ENCODE peak calls at places on chromosome 9, in five cellular contexts. One of them, this sample, is unnamed.

GRCh38 chr9:33024126-33024965 is 727 bp upstream of the DNAJA1 start:
- DNase-seq in stomach: no peak
- DNase-seq in A549: no peak
- DNase-seq in suprapubic skin: no peak
- DNase-seq in ovary: no peak
- DNase-seq in this sample: peak

GRCh38 chr9:38126730-38127129 is 57.7 kb upstream of the SHB start:
- DNase-seq in stomach: no peak
- DNase-seq in A549: no peak
- DNase-seq in suprapubic skin: no peak
- DNase-seq in ovary: no peak
- DNase-seq in this sample: no peak

GRCh38 chr9:86318187-86318586 is 35.8 kb upstream of the ISCA1 start:
- DNase-seq in stomach: no peak
- DNase-seq in A549: no peak
- DNase-seq in suprapubic skin: no peak
- DNase-seq in ovary: no peak
- DNase-seq in this sample: no peak

GRCh38 chr9:133973791-133974630 is 18.1 kb downstream of the VAV2 start:
- DNase-seq in stomach: peak
- DNase-seq in A549: no peak
- DNase-seq in suprapubic skin: no peak
- DNase-seq in ovary: no peak
- DNase-seq in this sample: peak

GRCh38 chr9:34556231-34556525 is 33.3 kb downstream of the CNTFR start:
- DNase-seq in stomach: no peak
- DNase-seq in A549: no peak
- DNase-seq in suprapubic skin: no peak
- DNase-seq in ovary: no peak
- DNase-seq in this sample: no peak

GRCh38 chr9:90998573-90998972 is 197.0 kb downstream of the SYK start:
- DNase-seq in stomach: no peak
- DNase-seq in A549: no peak
- DNase-seq in suprapubic skin: no peak
- DNase-seq in ovary: no peak
- DNase-seq in this sample: no peak

GRCh38 chr9:14924821-14925220 is 14.6 kb upstream of the FREM1 start:
- DNase-seq in stomach: no peak
- DNase-seq in A549: no peak
- DNase-seq in suprapubic skin: no peak
- DNase-seq in ovary: no peak
- DNase-seq in this sample: no peak

GRCh38 chr9:78971505-78971904 is 600.3 kb upstream of the TLE4 start:
- DNase-seq in stomach: no peak
- DNase-seq in A549: no peak
- DNase-seq in suprapubic skin: no peak
- DNase-seq in ovary: no peak
- DNase-seq in this sample: no peak

GRCh38 chr9:23683021-23683431 is 143.0 kb downstream of the ELAVL2 start:
- DNase-seq in stomach: no peak
- DNase-seq in A549: no peak
- DNase-seq in suprapubic skin: no peak
- DNase-seq in ovary: no peak
- DNase-seq in this sample: no peak

GRCh38 chr9:78296208-78296892 is 575 bp upstream of the PSAT1 start:
- DNase-seq in stomach: peak
- DNase-seq in A549: peak
- DNase-seq in suprapubic skin: no peak
- DNase-seq in ovary: peak
- DNase-seq in this sample: peak

GRCh38 chr9:122346478-122347347 is 24.1 kb upstream of the PTGS1 start:
- DNase-seq in stomach: peak
- DNase-seq in A549: peak
- DNase-seq in suprapubic skin: no peak
- DNase-seq in ovary: peak
- DNase-seq in this sample: peak

GRCh38 chr9:69970001-69970531 is 73.6 kb upstream of the MAMDC2 start:
- DNase-seq in stomach: no peak
- DNase-seq in A549: no peak
- DNase-seq in suprapubic skin: no peak
- DNase-seq in ovary: no peak
- DNase-seq in this sample: no peak

GRCh38 chr9:120915854-120916495 is 10.6 kb downstream of the TRAF1 start:
- DNase-seq in stomach: no peak
- DNase-seq in A549: no peak
- DNase-seq in suprapubic skin: no peak
- DNase-seq in ovary: no peak
- DNase-seq in this sample: no peak

GRCh38 chr9:133458643-133459312 is 1.0 kb upstream of the CACFD1 start:
- DNase-seq in stomach: no peak
- DNase-seq in A549: no peak
- DNase-seq in suprapubic skin: no peak
- DNase-seq in ovary: no peak
- DNase-seq in this sample: no peak

GRCh38 chr9:35476596-35476995 is 13.3 kb upstream of the RUSC2 start:
- DNase-seq in stomach: no peak
- DNase-seq in A549: no peak
- DNase-seq in suprapubic skin: no peak
- DNase-seq in ovary: no peak
- DNase-seq in this sample: no peak

GRCh38 chr9:75699017-75699416 is 191.5 kb upstream of the PCSK5 start:
- DNase-seq in stomach: no peak
- DNase-seq in A549: no peak
- DNase-seq in suprapubic skin: no peak
- DNase-seq in ovary: no peak
- DNase-seq in this sample: no peak

DNA sequence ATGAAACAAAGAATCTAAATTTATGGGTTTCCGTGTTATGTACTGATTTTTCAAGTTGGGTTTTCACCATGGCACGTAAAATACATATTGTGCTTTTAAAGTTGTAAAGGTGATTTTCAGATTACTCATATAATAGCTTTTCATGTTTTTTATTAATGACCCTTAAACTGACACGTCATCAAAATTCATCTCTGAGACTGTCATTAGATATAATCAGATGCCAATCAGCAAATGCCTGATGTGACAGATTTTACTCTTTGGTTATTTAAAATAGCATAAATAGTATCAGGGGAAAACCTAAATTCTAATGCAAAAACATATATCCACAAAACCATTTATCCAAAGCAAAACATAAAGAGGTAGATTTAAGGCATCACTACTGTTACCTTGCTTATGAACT is 11.0 kb downstream of the RFX3 start:
- DNase-seq in stomach: no peak
- DNase-seq in A549: no peak
- DNase-seq in suprapubic skin: no peak
- DNase-seq in ovary: no peak
- DNase-seq in this sample: no peak
- TF ChIP-seq EP300 in stomach: no peak
- TF ChIP-seq EP300 in A549: no peak
- TF ChIP-seq EP300 in suprapubic skin: no peak
- TF ChIP-seq EP300 in ovary: no peak
- TF ChIP-seq EP300 in this sample: no peak

DNA sequence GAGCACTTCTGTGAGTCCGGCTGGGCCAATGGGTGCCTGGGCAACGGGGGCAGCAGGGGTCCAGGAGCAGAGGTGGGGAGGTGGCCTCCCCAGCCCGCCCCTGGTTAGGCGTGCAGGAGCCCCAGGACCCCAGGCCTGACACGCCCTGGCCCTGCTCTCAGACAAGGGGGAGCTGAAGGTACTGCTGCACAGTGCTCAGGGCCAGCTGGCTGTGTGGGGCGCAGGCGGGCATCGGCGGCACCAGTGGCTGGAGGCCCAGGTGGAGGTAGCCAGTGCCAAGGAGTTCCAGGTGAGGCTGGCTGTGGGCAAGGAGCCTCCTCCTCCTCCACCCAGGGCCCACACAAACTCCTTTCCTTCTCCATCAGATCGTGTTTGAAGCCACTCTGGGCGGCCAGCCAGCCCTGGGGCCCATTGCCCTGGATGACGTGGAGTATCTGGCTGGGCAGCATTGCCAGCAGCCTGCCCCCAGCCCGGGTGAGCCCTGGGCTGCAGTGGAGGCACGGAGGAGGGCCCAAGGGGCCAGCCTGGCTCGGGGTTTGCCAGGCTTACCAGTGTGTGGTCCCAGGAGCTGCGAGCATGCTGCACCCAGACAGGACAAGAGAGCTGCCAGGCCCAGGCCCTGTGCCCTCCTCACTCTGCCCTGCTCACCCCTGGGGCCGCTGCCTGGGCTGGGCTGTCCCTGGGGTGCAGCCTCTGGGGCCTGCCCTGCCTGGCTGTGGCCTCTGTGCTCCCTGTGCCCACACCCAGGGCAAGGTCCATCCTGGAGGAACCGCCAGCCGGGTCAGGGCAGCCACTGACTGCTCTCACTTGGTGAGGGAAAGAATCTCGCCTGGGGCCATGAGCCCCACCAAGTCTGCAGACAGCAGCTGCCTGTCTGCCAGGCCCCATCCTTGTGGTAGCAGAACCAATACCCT is 7.0 kb downstream of the MAMDC4 start:
- DNase-seq in stomach: peak
- DNase-seq in A549: no peak
- DNase-seq in suprapubic skin: no peak
- DNase-seq in ovary: peak
- DNase-seq in this sample: peak
- TF ChIP-seq EP300 in stomach: no peak
- TF ChIP-seq EP300 in A549: no peak
- TF ChIP-seq EP300 in suprapubic skin: no peak
- TF ChIP-seq EP300 in ovary: no peak
- TF ChIP-seq EP300 in this sample: no peak

DNA sequence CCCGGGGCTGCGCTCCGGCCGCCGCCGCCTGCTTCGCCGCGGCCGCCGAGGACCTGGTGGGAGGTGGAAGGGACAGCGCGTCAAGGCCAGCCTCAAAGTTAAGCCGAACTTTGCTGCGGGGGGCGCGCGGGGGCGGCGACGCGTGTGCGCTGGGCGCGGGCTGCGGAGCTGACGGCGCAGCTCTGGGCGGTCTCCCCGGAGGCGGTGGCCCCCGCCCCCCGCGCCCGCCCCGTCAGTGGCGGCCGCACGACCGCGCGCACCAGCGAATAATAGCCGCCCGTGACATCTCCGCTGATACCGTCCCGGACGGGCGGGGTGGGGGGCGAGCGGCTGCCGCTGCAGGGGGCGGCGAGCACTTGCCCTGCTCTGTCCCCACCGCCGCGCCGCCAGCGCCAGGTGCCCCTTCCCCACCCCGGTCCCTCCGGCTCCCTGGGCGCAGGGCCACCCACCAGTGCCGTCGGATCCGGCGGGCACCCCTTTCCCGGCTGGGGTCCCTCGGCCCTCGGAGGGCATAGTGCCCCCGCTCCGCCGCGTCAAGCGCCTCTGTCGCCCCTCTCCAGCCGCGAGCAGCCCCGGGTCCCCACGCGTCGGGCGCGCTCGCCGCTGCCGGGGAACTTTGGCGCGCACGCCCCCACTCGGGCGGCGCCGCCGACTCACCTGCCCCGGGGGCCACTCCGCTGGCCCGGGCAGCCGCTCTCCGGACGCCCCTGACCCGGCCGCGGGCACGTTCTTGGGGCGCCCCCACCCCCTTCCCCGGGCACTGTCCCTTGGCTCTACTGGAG is 772 bp upstream of the FAM78A start:
- DNase-seq in stomach: no peak
- DNase-seq in A549: no peak
- DNase-seq in suprapubic skin: no peak
- DNase-seq in ovary: no peak
- DNase-seq in this sample: no peak
- TF ChIP-seq EP300 in stomach: no peak
- TF ChIP-seq EP300 in A549: no peak
- TF ChIP-seq EP300 in suprapubic skin: no peak
- TF ChIP-seq EP300 in ovary: no peak
- TF ChIP-seq EP300 in this sample: no peak

DNA sequence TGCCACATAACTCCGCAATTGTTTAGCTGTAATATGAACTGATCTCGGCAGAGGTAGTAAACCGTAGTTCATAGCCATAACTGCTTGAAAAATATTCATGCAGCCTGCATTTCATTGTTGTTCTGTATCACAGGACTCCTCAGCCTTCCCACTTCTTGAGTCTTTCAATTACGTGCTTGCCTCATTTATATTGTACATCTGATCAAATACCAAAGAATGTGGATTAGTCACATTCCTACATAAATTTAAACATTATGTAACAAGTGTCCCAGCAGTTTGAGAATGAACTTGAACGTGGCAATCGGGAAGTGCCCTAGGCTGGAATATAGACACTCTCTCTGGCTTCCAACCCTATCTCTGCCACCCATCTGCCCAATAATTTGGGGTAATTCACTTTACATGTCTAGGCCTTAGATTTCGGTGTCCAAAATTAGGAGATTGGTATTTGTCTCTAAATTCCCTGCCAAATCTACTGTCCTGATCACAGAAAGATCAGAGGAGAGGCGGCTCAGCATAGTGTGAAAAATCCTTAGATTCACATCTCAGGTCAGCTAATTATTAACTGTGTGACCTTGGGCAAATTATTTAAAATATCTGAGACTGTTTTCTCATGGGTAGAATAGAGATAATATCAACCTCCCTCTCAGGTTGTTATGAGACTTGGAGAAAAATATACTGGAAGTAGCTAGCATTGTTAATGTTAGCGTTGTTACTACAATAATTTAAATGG is 215.1 kb upstream of the RFX3 start:
- DNase-seq in stomach: no peak
- DNase-seq in A549: no peak
- DNase-seq in suprapubic skin: no peak
- DNase-seq in ovary: no peak
- DNase-seq in this sample: no peak
- TF ChIP-seq EP300 in stomach: no peak
- TF ChIP-seq EP300 in A549: no peak
- TF ChIP-seq EP300 in suprapubic skin: no peak
- TF ChIP-seq EP300 in ovary: no peak
- TF ChIP-seq EP300 in this sample: no peak

GRCh38 chr9:136448655-136449054 is 9.0 kb upstream of the INPP5E start:
- DNase-seq in stomach: no peak
- DNase-seq in A549: no peak
- DNase-seq in suprapubic skin: no peak
- DNase-seq in ovary: no peak
- DNase-seq in this sample: no peak
- TF ChIP-seq EP300 in stomach: no peak
- TF ChIP-seq EP300 in A549: no peak
- TF ChIP-seq EP300 in suprapubic skin: no peak
- TF ChIP-seq EP300 in ovary: no peak
- TF ChIP-seq EP300 in this sample: no peak

GRCh38 chr9:128066713-128067621 is at the start of gene NAIF1:
- DNase-seq in stomach: peak
- DNase-seq in A549: peak
- DNase-seq in suprapubic skin: peak
- DNase-seq in ovary: peak
- DNase-seq in this sample: peak

GRCh38 chr9:128059365-128059983 is 7.6 kb downstream of the NAIF1 start:
- DNase-seq in stomach: no peak
- DNase-seq in A549: no peak
- DNase-seq in suprapubic skin: no peak
- DNase-seq in ovary: no peak
- DNase-seq in this sample: no peak

GRCh38 chr9:128061305-128061704 is 5.8 kb downstream of the NAIF1 start:
- DNase-seq in stomach: no peak
- DNase-seq in A549: no peak
- DNase-seq in suprapubic skin: no peak
- DNase-seq in ovary: no peak
- DNase-seq in this sample: no peak

GRCh38 chr9:128065907-128066712 is 1.0 kb downstream of the NAIF1 start:
- DNase-seq in stomach: no peak
- DNase-seq in A549: no peak
- DNase-seq in suprapubic skin: no peak
- DNase-seq in ovary: peak
- DNase-seq in this sample: peak

GRCh38 chr9:128062856-128063831 is 4.0 kb downstream of the NAIF1 start:
- DNase-seq in stomach: no peak
- DNase-seq in A549: no peak
- DNase-seq in suprapubic skin: no peak
- DNase-seq in ovary: no peak
- DNase-seq in this sample: no peak
- TF ChIP-seq EP300 in stomach: no peak
- TF ChIP-seq EP300 in A549: no peak
- TF ChIP-seq EP300 in suprapubic skin: no peak
- TF ChIP-seq EP300 in ovary: no peak
- TF ChIP-seq EP300 in this sample: no peak